ENCODE peak calls at places on chromosomes 13 and 19, in six cellular contexts. Q is coronary artery; S is nephron progenitor cell; W is stimulated activated CD4-positive, alpha-beta T cell treated with anti-CD3 and anti-CD28 coated beads, Interleukin-4, amount 100 ng/mL, for 4 hours; C is HCEC 1CT; K is naive B cell. E is an unnamed sample.

GRCh38 chr13:110387451-110388140 is 80.5 kb downstream of the COL4A2 start:
- DNase-seq in S (peak; percentile 33), Q (peak; percentile 89), K (peak; percentile 24), C (peak; percentile 80), W (no peak), E (no peak)

GRCh38 chr19:18672606-18673337 is 10.7 kb upstream of the CRTC1 start:
- DNase-seq in C (no peak), S (no peak), K (no peak), W (no peak), Q (no peak), E (peak; percentile 27)

GRCh38 chr13:50691682-50692263 is 151.7 kb downstream of the DLEU7 start:
- DNase-seq in Q (no peak), C (no peak), W (no peak), S (no peak), K (no peak), E (no peak)

GRCh38 chr13:33992891-33993336 is 175.0 kb downstream of the RFC3 start:
- DNase-seq in S (no peak), Q (no peak), C (no peak), W (no peak), K (no peak), E (no peak)

GRCh38 chr13:42633495-42633894 is 59.5 kb downstream of the TNFSF11 start:
- DNase-seq in Q (no peak), K (no peak), W (no peak), C (no peak), S (no peak), E (no peak)

GRCh38 chr19:28289294-28290063 is 923.5 kb downstream of the UQCRFS1 start:
- DNase-seq in K (no peak), S (no peak), W (no peak), C (no peak), Q (no peak), E (peak; percentile 76)

GRCh38 chr13:78586706-78587105 is 16.6 kb downstream of the POU4F1 start:
- DNase-seq in K (no peak), Q (no peak), S (no peak), W (no peak), C (no peak), E (peak; percentile 68)

GRCh38 chr19:17429661-17430101 is 9.8 kb downstream of the MVB12A start:
- DNase-seq in Q (no peak), W (no peak), S (no peak), C (no peak), K (no peak), E (no peak)

GRCh38 chr13:60756306-60756705 is 359.3 kb downstream of the TDRD3 start:
- DNase-seq in W (no peak), Q (no peak), S (no peak), C (no peak), K (no peak), E (peak; percentile 56)

GRCh38 chr19:46935066-46935663 is 74.4 kb downstream of the ARHGAP35 start:
- DNase-seq in W (no peak), Q (no peak), C (no peak), S (no peak), K (no peak), E (no peak)